ENCODE peak calls at places on chromosome 20, in four cellular contexts. N, A, V and G are unnamed samples. For H3K4me1, the result is how much of the 10 kb centered on the place peaks cover.

GRCh38 chr20:17491488-17491887 is 39.7 kb downstream of the BFSP1 start:
- DNase-seq in N (peak), A (no peak), V (peak), G (peak)

GRCh38 chr20:58111340-58112016 is 117.0 kb downstream of the ANKRD60 start:
- DNase-seq in N (no peak), A (no peak), V (no peak), G (peak)

GRCh38 chr20:341682-342081 is 5.2 kb upstream of the NRSN2 start:
- DNase-seq in N (no peak), A (peak), V (no peak), G (no peak)

GRCh38 chr20:43749734-43750294 is 23.0 kb upstream of the GTSF1L start:
- DNase-seq in N (peak), A (peak), V (peak), G (peak)

GRCh38 chr20:35478804-35479472 is 23.5 kb downstream of the CEP250 start:
- DNase-seq in N (no peak), A (peak), V (no peak), G (no peak)

GRCh38 chr20:56626367-56627121 is 2.6 kb upstream of the TFAP2C start:
- DNase-seq in N (peak), A (peak), V (no peak), G (no peak)

GRCh38 chr20:23641936-23642751 is 4.4 kb upstream of the CST3 start:
- DNase-seq in N (peak), A (no peak), V (peak), G (no peak)

GRCh38 chr20:46543033-46543432 is 7.4 kb downstream of the OCSTAMP start:
- DNase-seq in N (no peak), A (no peak), V (no peak), G (no peak)

GRCh38 chr20:37880726-37881591 is 22.0 kb upstream of the VSTM2L start:
- DNase-seq in N (peak), A (no peak), V (no peak), G (no peak)

GRCh38 chr20:22583773-22584629 is at the start of gene FOXA2:
- DNase-seq in N (no peak), A (peak), V (peak), G (no peak)

GRCh38 chr20:45289942-45290676 is 16.5 kb upstream of the RBPJL start:
- DNase-seq in N (no peak), A (no peak), V (no peak), G (no peak)

GRCh38 chr20:23532533-23532932 is 35.8 kb downstream of the CST9L start:
- DNase-seq in N (no peak), A (no peak), V (no peak), G (no peak)

GRCh38 chr20:43941476-43942212 is 27.0 kb downstream of the TOX2 start:
- DNase-seq in N (no peak), A (peak), V (no peak), G (no peak)

GRCh38 chr20:36084897-36085617 is 69.5 kb upstream of the EPB41L1 start:
- DNase-seq in N (no peak), A (peak), V (no peak), G (no peak)

GRCh38 chr20:21019831-21020655 is 86.1 kb downstream of the LINC00237 start:
- DNase-seq in N (no peak), A (no peak), V (no peak), G (no peak)

GRCh38 chr20:56796345-56796744 is 167.2 kb downstream of the TFAP2C start:
- DNase-seq in N (no peak), A (no peak), V (no peak), G (no peak)

GRCh38 chr20:47208534-47209174 is 147.8 kb downstream of the ZMYND8 start:
- DNase-seq in N (no peak), A (no peak), V (no peak), G (no peak)

GRCh38 chr20:24303393-24303792 is 166.0 kb upstream of the SYNDIG1 start:
- DNase-seq in N (no peak), A (peak), V (no peak), G (no peak)

GRCh38 chr20:53884859-53885654 is 185.3 kb downstream of the BCAS1 start:
- DNase-seq in N (no peak), A (no peak), V (no peak), G (no peak)

GRCh38 chr20:58342104-58342945 is 32.8 kb downstream of the RAB22A start:
- DNase-seq in N (no peak), A (peak), V (no peak), G (no peak)

GRCh38 chr20:16007978-16008377 is 565.3 kb downstream of the KIF16B start:
- DNase-seq in N (no peak), A (peak), V (no peak), G (no peak)

GRCh38 chr20:16864958-16865357 is 116.8 kb downstream of the OTOR start:
- DNase-seq in N (no peak), A (no peak), V (no peak), G (no peak)

GRCh38 chr20:18743665-18744440 is 69.7 kb upstream of the SCP2D1 start:
- DNase-seq in N (no peak), A (no peak), V (no peak), G (no peak)

GRCh38 chr20:37759761-37760209 is 66.0 kb downstream of the CTNNBL1 start:
- DNase-seq in N (no peak), A (no peak), V (no peak), G (no peak)

GRCh38 chr20:19254086-19254821 is 41.8 kb downstream of the SLC24A3 start:
- DNase-seq in N (no peak), A (no peak), V (no peak), G (no peak)

GRCh38 chr20:15603501-15603900 is 969.7 kb downstream of the KIF16B start:
- DNase-seq in N (no peak), A (no peak), V (no peak), G (no peak)

GRCh38 chr20:63891061-63892002 is 3.6 kb upstream of the DNAJC5 start:
- DNase-seq in N (no peak), A (no peak), V (peak), G (no peak)

GRCh38 chr20:34426026-34426425 is 63.0 kb downstream of the ITCH start:
- DNase-seq in N (no peak), A (no peak), V (no peak), G (no peak)

GRCh38 chr20:364905-365794 is 15.4 kb upstream of the TRIB3 start:
- DNase-seq in N (no peak), A (peak), V (no peak), G (no peak)

GRCh38 chr20:13284830-13285229 is 63.8 kb downstream of the ISM1 start:
- DNase-seq in N (no peak), A (no peak), V (no peak), G (no peak)

GRCh38 chr20:58479666-58480454 is 35.3 kb downstream of the APCDD1L start:
- DNase-seq in N (no peak), A (no peak), V (no peak), G (no peak)

GRCh38 chr20:10385850-10386544 is 48.0 kb downstream of the MKKS start:
- DNase-seq in N (no peak), A (no peak), V (no peak), G (no peak)

GRCh38 chr20:20685635-20686034 is 26.8 kb downstream of the RALGAPA2 start:
- DNase-seq in N (no peak), A (no peak), V (no peak), G (no peak)

DNA sequence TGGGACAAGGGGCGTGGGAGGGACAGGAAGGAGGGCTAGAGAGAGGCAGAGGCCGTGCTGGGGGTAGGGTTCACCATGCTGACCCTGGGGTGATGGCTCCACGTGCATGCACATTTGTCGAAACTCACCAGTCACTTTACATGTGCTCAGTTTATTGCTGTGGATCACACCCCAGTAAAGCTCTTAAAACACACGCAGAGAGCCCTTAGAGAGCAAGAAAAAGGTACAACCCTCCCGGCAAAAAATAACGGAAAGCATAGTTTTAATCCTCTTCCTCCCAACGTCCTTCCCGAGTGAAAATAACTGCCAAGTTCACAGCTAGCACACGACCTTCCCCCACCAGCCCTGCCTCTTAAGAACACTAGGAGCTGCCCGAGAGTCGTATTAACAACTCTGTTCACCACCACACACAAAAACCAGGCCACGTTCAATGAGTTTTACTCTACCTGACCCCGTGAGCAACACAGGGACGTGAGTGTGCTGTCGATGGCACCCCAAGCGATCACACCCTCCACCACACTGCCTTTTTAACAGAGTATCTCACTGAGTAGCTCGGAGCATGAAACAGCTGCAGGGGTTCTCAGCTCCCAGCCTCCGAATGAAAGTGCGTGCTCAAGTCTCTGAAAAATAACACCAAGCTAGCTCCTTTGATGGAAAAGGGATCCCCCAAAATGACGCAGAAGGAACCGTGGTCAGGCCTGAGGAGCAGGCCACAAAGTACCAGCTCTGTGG is 39.7 kb downstream of the TAF4 start:
- DNase-seq in N (no peak), A (no peak), V (no peak), G (no peak)
- H3K4me3 ChIP-seq in N (no peak), A (no peak), V (no peak), G (no peak)

GRCh38 chr20:48728042-48728837 is 99.6 kb downstream of the PREX1 start:
- DNase-seq in N (peak), A (no peak), V (no peak), G (no peak)
- H3K4me1 ChIP-seq in N (under half), A (under half), V (under half), G (under half)

GRCh38 chr20:1894471-1894950 is 696 bp upstream of the SIRPA start:
- DNase-seq in N (peak), A (no peak), V (peak), G (peak)
- H3K4me3 ChIP-seq in N (peak), A (peak), V (peak), G (peak)

GRCh38 chr20:41005361-41005729 is 23.3 kb upstream of the TOP1 start:
- DNase-seq in N (peak), A (peak), V (peak), G (peak)
- H3K4me1 ChIP-seq in N (under half), A (half or more), V (half or more), G (half or more)

GRCh38 chr20:52235129-52235528 is 43.5 kb upstream of the ZFP64 start:
- DNase-seq in N (no peak), A (no peak), V (no peak), G (no peak)

GRCh38 chr20:52240802-52241201 is 49.2 kb upstream of the ZFP64 start:
- DNase-seq in N (no peak), A (no peak), V (no peak), G (no peak)

GRCh38 chr20:52231230-52231746 is 39.7 kb upstream of the ZFP64 start:
- DNase-seq in N (no peak), A (peak), V (no peak), G (no peak)

GRCh38 chr20:52234302-52235045 is 42.9 kb upstream of the ZFP64 start:
- DNase-seq in N (no peak), A (no peak), V (no peak), G (no peak)

DNA sequence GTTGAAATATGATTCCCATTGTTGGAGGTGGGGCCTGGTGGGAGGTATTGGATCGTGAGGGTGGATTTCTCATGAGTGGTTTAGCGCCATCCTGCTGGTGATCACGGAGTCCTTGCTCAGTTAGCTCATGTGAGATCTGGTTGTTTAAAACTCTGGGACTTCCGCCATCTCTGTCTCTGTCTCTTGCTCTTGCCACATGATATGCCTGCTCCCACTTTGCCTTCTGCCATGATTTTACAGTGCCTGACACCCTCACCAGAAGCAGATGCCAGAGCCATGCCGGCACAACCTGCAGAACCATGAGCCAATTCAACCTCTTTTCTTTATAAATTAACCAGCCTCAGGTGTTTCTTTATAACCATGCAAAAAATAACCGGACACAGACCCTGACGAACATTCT is 44.7 kb upstream of the ZFP64 start:
- DNase-seq in N (no peak), A (no peak), V (no peak), G (no peak)
- H3K4me3 ChIP-seq in N (no peak), A (no peak), V (no peak), G (no peak)

GRCh38 chr20:59682603-59683002 is 78.3 kb downstream of the PHACTR3 start:
- DNase-seq in N (no peak), A (no peak), V (no peak), G (no peak)
- H3K4me1 ChIP-seq in N (under half), A (under half), V (under half), G (under half)

GRCh38 chr20:3409417-3409816 is 1.9 kb upstream of the DNAAF9 start:
- DNase-seq in N (no peak), A (no peak), V (no peak), G (no peak)
- H3K4me3 ChIP-seq in N (no peak), A (no peak), V (peak), G (no peak)

GRCh38 chr20:50287512-50287911 is 96.9 kb downstream of the CEBPB start:
- DNase-seq in N (no peak), A (no peak), V (no peak), G (no peak)
- H3K4me1 ChIP-seq in N (under half), A (half or more), V (under half), G (half or more)